ENCODE peak calls at places on chromosomes 5 and 9, in nine cellular contexts. One of them, this sample, is unnamed.

GRCh38 chr5:2699686-2700085 is 51.8 kb downstream of the IRX2 start:
- ATAC-seq in WTC11: no peak
- ATAC-seq in stimulated activated naive B cell treated with anti-CD40 and anti-IgM and Interleukin-4, amounts not matched to agents 10 μg/mL and 1 μg/mL and 100 μg/mL, for 72 hours: no peak
- ATAC-seq in Right ventricle myocardium superior: no peak
- ATAC-seq in stimulated activated naive CD8-positive, alpha-beta T cell treated with anti-CD3 and anti-CD28 coated beads, Interleukin-15, amount 100 ng/mL, for 72 hours: no peak
- ATAC-seq in SK-N-SH treated with all-trans-retinoic acid at 6 μM for 48 hours: no peak
- ATAC-seq in heart right ventricle: no peak
- ATAC-seq in left lobe of liver: no peak
- ATAC-seq in T-helper 17 cell: no peak
- ATAC-seq in this sample: no peak

GRCh38 chr5:119333421-119333851 is 22.4 kb upstream of the TNFAIP8 start:
- ATAC-seq in stimulated activated naive CD8-positive, alpha-beta T cell treated with anti-CD3 and anti-CD28 coated beads, Interleukin-15, amount 100 ng/mL, for 72 hours: peak
- ATAC-seq in left lobe of liver: no peak
- ATAC-seq in WTC11: no peak
- ATAC-seq in stimulated activated naive B cell treated with anti-CD40 and anti-IgM and Interleukin-4, amounts not matched to agents 10 μg/mL and 1 μg/mL and 100 μg/mL, for 72 hours: peak
- ATAC-seq in Right ventricle myocardium superior: no peak
- ATAC-seq in heart right ventricle: no peak
- ATAC-seq in T-helper 17 cell: no peak
- ATAC-seq in SK-N-SH treated with all-trans-retinoic acid at 6 μM for 48 hours: no peak
- ATAC-seq in this sample: peak

GRCh38 chr5:121009058-121009457 is 545.0 kb downstream of the PRR16 start:
- ATAC-seq in stimulated activated naive CD8-positive, alpha-beta T cell treated with anti-CD3 and anti-CD28 coated beads, Interleukin-15, amount 100 ng/mL, for 72 hours: no peak
- ATAC-seq in left lobe of liver: no peak
- ATAC-seq in heart right ventricle: no peak
- ATAC-seq in WTC11: no peak
- ATAC-seq in SK-N-SH treated with all-trans-retinoic acid at 6 μM for 48 hours: no peak
- ATAC-seq in Right ventricle myocardium superior: peak
- ATAC-seq in stimulated activated naive B cell treated with anti-CD40 and anti-IgM and Interleukin-4, amounts not matched to agents 10 μg/mL and 1 μg/mL and 100 μg/mL, for 72 hours: no peak
- ATAC-seq in T-helper 17 cell: no peak
- ATAC-seq in this sample: no peak

GRCh38 chr9:35832814-35833213 is 3.8 kb downstream of the TMEM8B start:
- ATAC-seq in T-helper 17 cell: no peak
- ATAC-seq in heart right ventricle: no peak
- ATAC-seq in WTC11: no peak
- ATAC-seq in left lobe of liver: no peak
- ATAC-seq in Right ventricle myocardium superior: no peak
- ATAC-seq in stimulated activated naive B cell treated with anti-CD40 and anti-IgM and Interleukin-4, amounts not matched to agents 10 μg/mL and 1 μg/mL and 100 μg/mL, for 72 hours: no peak
- ATAC-seq in stimulated activated naive CD8-positive, alpha-beta T cell treated with anti-CD3 and anti-CD28 coated beads, Interleukin-15, amount 100 ng/mL, for 72 hours: no peak
- ATAC-seq in SK-N-SH treated with all-trans-retinoic acid at 6 μM for 48 hours: no peak
- ATAC-seq in this sample: peak

GRCh38 chr5:76153271-76153670 is 70.1 kb downstream of the SV2C start:
- ATAC-seq in T-helper 17 cell: no peak
- ATAC-seq in stimulated activated naive CD8-positive, alpha-beta T cell treated with anti-CD3 and anti-CD28 coated beads, Interleukin-15, amount 100 ng/mL, for 72 hours: no peak
- ATAC-seq in WTC11: no peak
- ATAC-seq in SK-N-SH treated with all-trans-retinoic acid at 6 μM for 48 hours: no peak
- ATAC-seq in heart right ventricle: no peak
- ATAC-seq in stimulated activated naive B cell treated with anti-CD40 and anti-IgM and Interleukin-4, amounts not matched to agents 10 μg/mL and 1 μg/mL and 100 μg/mL, for 72 hours: no peak
- ATAC-seq in left lobe of liver: no peak
- ATAC-seq in Right ventricle myocardium superior: no peak
- ATAC-seq in this sample: no peak

GRCh38 chr9:76595645-76596044 is 136.7 kb downstream of the GCNT1 start:
- ATAC-seq in stimulated activated naive CD8-positive, alpha-beta T cell treated with anti-CD3 and anti-CD28 coated beads, Interleukin-15, amount 100 ng/mL, for 72 hours: no peak
- ATAC-seq in SK-N-SH treated with all-trans-retinoic acid at 6 μM for 48 hours: no peak
- ATAC-seq in T-helper 17 cell: peak
- ATAC-seq in heart right ventricle: peak
- ATAC-seq in left lobe of liver: peak
- ATAC-seq in Right ventricle myocardium superior: peak
- ATAC-seq in WTC11: no peak
- ATAC-seq in stimulated activated naive B cell treated with anti-CD40 and anti-IgM and Interleukin-4, amounts not matched to agents 10 μg/mL and 1 μg/mL and 100 μg/mL, for 72 hours: peak
- ATAC-seq in this sample: peak

GRCh38 chr5:52690236-52690685 is 97.5 kb upstream of the ITGA1 start:
- ATAC-seq in heart right ventricle: peak
- ATAC-seq in stimulated activated naive CD8-positive, alpha-beta T cell treated with anti-CD3 and anti-CD28 coated beads, Interleukin-15, amount 100 ng/mL, for 72 hours: no peak
- ATAC-seq in WTC11: peak
- ATAC-seq in SK-N-SH treated with all-trans-retinoic acid at 6 μM for 48 hours: peak
- ATAC-seq in T-helper 17 cell: no peak
- ATAC-seq in Right ventricle myocardium superior: no peak
- ATAC-seq in stimulated activated naive B cell treated with anti-CD40 and anti-IgM and Interleukin-4, amounts not matched to agents 10 μg/mL and 1 μg/mL and 100 μg/mL, for 72 hours: no peak
- ATAC-seq in left lobe of liver: no peak
- ATAC-seq in this sample: no peak

GRCh38 chr9:9612270-9612669 is 1000.5 kb downstream of the PTPRD start:
- ATAC-seq in left lobe of liver: no peak
- ATAC-seq in heart right ventricle: no peak
- ATAC-seq in stimulated activated naive CD8-positive, alpha-beta T cell treated with anti-CD3 and anti-CD28 coated beads, Interleukin-15, amount 100 ng/mL, for 72 hours: no peak
- ATAC-seq in stimulated activated naive B cell treated with anti-CD40 and anti-IgM and Interleukin-4, amounts not matched to agents 10 μg/mL and 1 μg/mL and 100 μg/mL, for 72 hours: peak
- ATAC-seq in T-helper 17 cell: no peak
- ATAC-seq in SK-N-SH treated with all-trans-retinoic acid at 6 μM for 48 hours: no peak
- ATAC-seq in Right ventricle myocardium superior: no peak
- ATAC-seq in WTC11: no peak
- ATAC-seq in this sample: no peak

GRCh38 chr5:31106259-31106658 is 87.2 kb upstream of the CDH6 start:
- ATAC-seq in T-helper 17 cell: no peak
- ATAC-seq in stimulated activated naive CD8-positive, alpha-beta T cell treated with anti-CD3 and anti-CD28 coated beads, Interleukin-15, amount 100 ng/mL, for 72 hours: no peak
- ATAC-seq in stimulated activated naive B cell treated with anti-CD40 and anti-IgM and Interleukin-4, amounts not matched to agents 10 μg/mL and 1 μg/mL and 100 μg/mL, for 72 hours: no peak
- ATAC-seq in WTC11: no peak
- ATAC-seq in heart right ventricle: no peak
- ATAC-seq in SK-N-SH treated with all-trans-retinoic acid at 6 μM for 48 hours: no peak
- ATAC-seq in left lobe of liver: no peak
- ATAC-seq in Right ventricle myocardium superior: no peak
- ATAC-seq in this sample: no peak

GRCh38 chr5:116645627-116646026 is 71.0 kb upstream of the SEMA6A start:
- ATAC-seq in Right ventricle myocardium superior: no peak
- ATAC-seq in left lobe of liver: no peak
- ATAC-seq in T-helper 17 cell: no peak
- ATAC-seq in heart right ventricle: no peak
- ATAC-seq in stimulated activated naive B cell treated with anti-CD40 and anti-IgM and Interleukin-4, amounts not matched to agents 10 μg/mL and 1 μg/mL and 100 μg/mL, for 72 hours: peak
- ATAC-seq in stimulated activated naive CD8-positive, alpha-beta T cell treated with anti-CD3 and anti-CD28 coated beads, Interleukin-15, amount 100 ng/mL, for 72 hours: no peak
- ATAC-seq in WTC11: no peak
- ATAC-seq in SK-N-SH treated with all-trans-retinoic acid at 6 μM for 48 hours: no peak
- ATAC-seq in this sample: peak

GRCh38 chr9:504921-505821 is 290.5 kb downstream of the DOCK8 start:
- ATAC-seq in left lobe of liver: peak
- ATAC-seq in T-helper 17 cell: no peak
- ATAC-seq in SK-N-SH treated with all-trans-retinoic acid at 6 μM for 48 hours: no peak
- ATAC-seq in heart right ventricle: peak
- ATAC-seq in Right ventricle myocardium superior: peak
- ATAC-seq in stimulated activated naive CD8-positive, alpha-beta T cell treated with anti-CD3 and anti-CD28 coated beads, Interleukin-15, amount 100 ng/mL, for 72 hours: peak
- ATAC-seq in stimulated activated naive B cell treated with anti-CD40 and anti-IgM and Interleukin-4, amounts not matched to agents 10 μg/mL and 1 μg/mL and 100 μg/mL, for 72 hours: peak
- ATAC-seq in WTC11: peak
- ATAC-seq in this sample: peak

GRCh38 chr9:98958271-98958989 is 14.7 kb downstream of the COL15A1 start:
- ATAC-seq in left lobe of liver: no peak
- ATAC-seq in SK-N-SH treated with all-trans-retinoic acid at 6 μM for 48 hours: peak
- ATAC-seq in Right ventricle myocardium superior: peak
- ATAC-seq in stimulated activated naive CD8-positive, alpha-beta T cell treated with anti-CD3 and anti-CD28 coated beads, Interleukin-15, amount 100 ng/mL, for 72 hours: no peak
- ATAC-seq in T-helper 17 cell: no peak
- ATAC-seq in WTC11: no peak
- ATAC-seq in stimulated activated naive B cell treated with anti-CD40 and anti-IgM and Interleukin-4, amounts not matched to agents 10 μg/mL and 1 μg/mL and 100 μg/mL, for 72 hours: no peak
- ATAC-seq in heart right ventricle: peak
- ATAC-seq in this sample: no peak

GRCh38 chr5:142482207-142482606 is 157.4 kb upstream of the SPRY4 start:
- ATAC-seq in WTC11: no peak
- ATAC-seq in stimulated activated naive CD8-positive, alpha-beta T cell treated with anti-CD3 and anti-CD28 coated beads, Interleukin-15, amount 100 ng/mL, for 72 hours: no peak
- ATAC-seq in left lobe of liver: peak
- ATAC-seq in heart right ventricle: no peak
- ATAC-seq in Right ventricle myocardium superior: no peak
- ATAC-seq in stimulated activated naive B cell treated with anti-CD40 and anti-IgM and Interleukin-4, amounts not matched to agents 10 μg/mL and 1 μg/mL and 100 μg/mL, for 72 hours: no peak
- ATAC-seq in SK-N-SH treated with all-trans-retinoic acid at 6 μM for 48 hours: no peak
- ATAC-seq in T-helper 17 cell: no peak
- ATAC-seq in this sample: no peak

GRCh38 chr9:125821078-125821477 is 73.9 kb downstream of the PBX3 start:
- ATAC-seq in Right ventricle myocardium superior: peak
- ATAC-seq in heart right ventricle: peak
- ATAC-seq in stimulated activated naive CD8-positive, alpha-beta T cell treated with anti-CD3 and anti-CD28 coated beads, Interleukin-15, amount 100 ng/mL, for 72 hours: no peak
- ATAC-seq in T-helper 17 cell: no peak
- ATAC-seq in WTC11: no peak
- ATAC-seq in stimulated activated naive B cell treated with anti-CD40 and anti-IgM and Interleukin-4, amounts not matched to agents 10 μg/mL and 1 μg/mL and 100 μg/mL, for 72 hours: peak
- ATAC-seq in SK-N-SH treated with all-trans-retinoic acid at 6 μM for 48 hours: no peak
- ATAC-seq in left lobe of liver: no peak
- ATAC-seq in this sample: no peak

GRCh38 chr5:81165493-81166119 is 67.5 kb upstream of the CKMT2 start:
- ATAC-seq in Right ventricle myocardium superior: peak
- ATAC-seq in left lobe of liver: peak
- ATAC-seq in stimulated activated naive B cell treated with anti-CD40 and anti-IgM and Interleukin-4, amounts not matched to agents 10 μg/mL and 1 μg/mL and 100 μg/mL, for 72 hours: peak
- ATAC-seq in SK-N-SH treated with all-trans-retinoic acid at 6 μM for 48 hours: peak
- ATAC-seq in T-helper 17 cell: peak
- ATAC-seq in WTC11: peak
- ATAC-seq in stimulated activated naive CD8-positive, alpha-beta T cell treated with anti-CD3 and anti-CD28 coated beads, Interleukin-15, amount 100 ng/mL, for 72 hours: peak
- ATAC-seq in heart right ventricle: peak
- ATAC-seq in this sample: peak

GRCh38 chr5:16713386-16713928 is 96.7 kb upstream of the RETREG1 start:
- ATAC-seq in WTC11: peak
- ATAC-seq in SK-N-SH treated with all-trans-retinoic acid at 6 μM for 48 hours: peak
- ATAC-seq in stimulated activated naive CD8-positive, alpha-beta T cell treated with anti-CD3 and anti-CD28 coated beads, Interleukin-15, amount 100 ng/mL, for 72 hours: no peak
- ATAC-seq in T-helper 17 cell: no peak
- ATAC-seq in heart right ventricle: no peak
- ATAC-seq in Right ventricle myocardium superior: peak
- ATAC-seq in stimulated activated naive B cell treated with anti-CD40 and anti-IgM and Interleukin-4, amounts not matched to agents 10 μg/mL and 1 μg/mL and 100 μg/mL, for 72 hours: peak
- ATAC-seq in left lobe of liver: no peak
- ATAC-seq in this sample: no peak

GRCh38 chr9:16179566-16179965 is 626.7 kb downstream of the CCDC171 start:
- ATAC-seq in WTC11: no peak
- ATAC-seq in left lobe of liver: no peak
- ATAC-seq in Right ventricle myocardium superior: no peak
- ATAC-seq in stimulated activated naive B cell treated with anti-CD40 and anti-IgM and Interleukin-4, amounts not matched to agents 10 μg/mL and 1 μg/mL and 100 μg/mL, for 72 hours: no peak
- ATAC-seq in stimulated activated naive CD8-positive, alpha-beta T cell treated with anti-CD3 and anti-CD28 coated beads, Interleukin-15, amount 100 ng/mL, for 72 hours: peak
- ATAC-seq in T-helper 17 cell: peak
- ATAC-seq in SK-N-SH treated with all-trans-retinoic acid at 6 μM for 48 hours: no peak
- ATAC-seq in heart right ventricle: no peak
- ATAC-seq in this sample: no peak

GRCh38 chr5:120779674-120780073 is 315.6 kb downstream of the PRR16 start:
- ATAC-seq in heart right ventricle: no peak
- ATAC-seq in WTC11: no peak
- ATAC-seq in left lobe of liver: no peak
- ATAC-seq in T-helper 17 cell: no peak
- ATAC-seq in SK-N-SH treated with all-trans-retinoic acid at 6 μM for 48 hours: peak
- ATAC-seq in stimulated activated naive B cell treated with anti-CD40 and anti-IgM and Interleukin-4, amounts not matched to agents 10 μg/mL and 1 μg/mL and 100 μg/mL, for 72 hours: no peak
- ATAC-seq in stimulated activated naive CD8-positive, alpha-beta T cell treated with anti-CD3 and anti-CD28 coated beads, Interleukin-15, amount 100 ng/mL, for 72 hours: no peak
- ATAC-seq in Right ventricle myocardium superior: no peak
- ATAC-seq in this sample: no peak

GRCh38 chr9:123128591-123128990 is 95.1 kb downstream of the GPR21 start:
- ATAC-seq in stimulated activated naive B cell treated with anti-CD40 and anti-IgM and Interleukin-4, amounts not matched to agents 10 μg/mL and 1 μg/mL and 100 μg/mL, for 72 hours: no peak
- ATAC-seq in T-helper 17 cell: no peak
- ATAC-seq in WTC11: no peak
- ATAC-seq in Right ventricle myocardium superior: no peak
- ATAC-seq in stimulated activated naive CD8-positive, alpha-beta T cell treated with anti-CD3 and anti-CD28 coated beads, Interleukin-15, amount 100 ng/mL, for 72 hours: no peak
- ATAC-seq in left lobe of liver: no peak
- ATAC-seq in SK-N-SH treated with all-trans-retinoic acid at 6 μM for 48 hours: no peak
- ATAC-seq in heart right ventricle: no peak
- ATAC-seq in this sample: no peak

GRCh38 chr9:9750719-9751118 is 862.1 kb downstream of the PTPRD start:
- ATAC-seq in SK-N-SH treated with all-trans-retinoic acid at 6 μM for 48 hours: no peak
- ATAC-seq in Right ventricle myocardium superior: no peak
- ATAC-seq in WTC11: no peak
- ATAC-seq in heart right ventricle: no peak
- ATAC-seq in stimulated activated naive B cell treated with anti-CD40 and anti-IgM and Interleukin-4, amounts not matched to agents 10 μg/mL and 1 μg/mL and 100 μg/mL, for 72 hours: no peak
- ATAC-seq in T-helper 17 cell: no peak
- ATAC-seq in left lobe of liver: peak
- ATAC-seq in stimulated activated naive CD8-positive, alpha-beta T cell treated with anti-CD3 and anti-CD28 coated beads, Interleukin-15, amount 100 ng/mL, for 72 hours: no peak
- ATAC-seq in this sample: no peak

GRCh38 chr9:13863112-13863511 is 450.8 kb downstream of the NFIB start:
- ATAC-seq in stimulated activated naive CD8-positive, alpha-beta T cell treated with anti-CD3 and anti-CD28 coated beads, Interleukin-15, amount 100 ng/mL, for 72 hours: no peak
- ATAC-seq in heart right ventricle: peak
- ATAC-seq in SK-N-SH treated with all-trans-retinoic acid at 6 μM for 48 hours: no peak
- ATAC-seq in left lobe of liver: no peak
- ATAC-seq in WTC11: no peak
- ATAC-seq in T-helper 17 cell: no peak
- ATAC-seq in Right ventricle myocardium superior: peak
- ATAC-seq in stimulated activated naive B cell treated with anti-CD40 and anti-IgM and Interleukin-4, amounts not matched to agents 10 μg/mL and 1 μg/mL and 100 μg/mL, for 72 hours: no peak
- ATAC-seq in this sample: no peak

GRCh38 chr5:66540078-66540477 is 56.1 kb upstream of the MAST4 start:
- ATAC-seq in stimulated activated naive CD8-positive, alpha-beta T cell treated with anti-CD3 and anti-CD28 coated beads, Interleukin-15, amount 100 ng/mL, for 72 hours: peak
- ATAC-seq in heart right ventricle: no peak
- ATAC-seq in SK-N-SH treated with all-trans-retinoic acid at 6 μM for 48 hours: no peak
- ATAC-seq in T-helper 17 cell: no peak
- ATAC-seq in Right ventricle myocardium superior: no peak
- ATAC-seq in stimulated activated naive B cell treated with anti-CD40 and anti-IgM and Interleukin-4, amounts not matched to agents 10 μg/mL and 1 μg/mL and 100 μg/mL, for 72 hours: peak
- ATAC-seq in WTC11: no peak
- ATAC-seq in left lobe of liver: no peak
- ATAC-seq in this sample: peak

GRCh38 chr9:108803666-108804065 is 52.1 kb downstream of the ACTL7B start:
- ATAC-seq in stimulated activated naive B cell treated with anti-CD40 and anti-IgM and Interleukin-4, amounts not matched to agents 10 μg/mL and 1 μg/mL and 100 μg/mL, for 72 hours: peak
- ATAC-seq in stimulated activated naive CD8-positive, alpha-beta T cell treated with anti-CD3 and anti-CD28 coated beads, Interleukin-15, amount 100 ng/mL, for 72 hours: no peak
- ATAC-seq in T-helper 17 cell: no peak
- ATAC-seq in left lobe of liver: no peak
- ATAC-seq in WTC11: no peak
- ATAC-seq in Right ventricle myocardium superior: no peak
- ATAC-seq in heart right ventricle: no peak
- ATAC-seq in SK-N-SH treated with all-trans-retinoic acid at 6 μM for 48 hours: no peak
- ATAC-seq in this sample: no peak

GRCh38 chr9:92774274-92774673 is 9.6 kb upstream of the BICD2 start:
- ATAC-seq in Right ventricle myocardium superior: no peak
- ATAC-seq in heart right ventricle: no peak
- ATAC-seq in T-helper 17 cell: no peak
- ATAC-seq in stimulated activated naive B cell treated with anti-CD40 and anti-IgM and Interleukin-4, amounts not matched to agents 10 μg/mL and 1 μg/mL and 100 μg/mL, for 72 hours: no peak
- ATAC-seq in left lobe of liver: no peak
- ATAC-seq in stimulated activated naive CD8-positive, alpha-beta T cell treated with anti-CD3 and anti-CD28 coated beads, Interleukin-15, amount 100 ng/mL, for 72 hours: no peak
- ATAC-seq in SK-N-SH treated with all-trans-retinoic acid at 6 μM for 48 hours: peak
- ATAC-seq in WTC11: no peak
- ATAC-seq in this sample: peak

GRCh38 chr9:93819905-93820304 is 135.2 kb downstream of the BARX1 start:
- ATAC-seq in stimulated activated naive CD8-positive, alpha-beta T cell treated with anti-CD3 and anti-CD28 coated beads, Interleukin-15, amount 100 ng/mL, for 72 hours: no peak
- ATAC-seq in SK-N-SH treated with all-trans-retinoic acid at 6 μM for 48 hours: no peak
- ATAC-seq in T-helper 17 cell: no peak
- ATAC-seq in Right ventricle myocardium superior: no peak
- ATAC-seq in heart right ventricle: no peak
- ATAC-seq in left lobe of liver: no peak
- ATAC-seq in WTC11: no peak
- ATAC-seq in stimulated activated naive B cell treated with anti-CD40 and anti-IgM and Interleukin-4, amounts not matched to agents 10 μg/mL and 1 μg/mL and 100 μg/mL, for 72 hours: no peak
- ATAC-seq in this sample: no peak

GRCh38 chr5:148569948-148570347 is 84.4 kb downstream of the HTR4 start:
- ATAC-seq in WTC11: no peak
- ATAC-seq in stimulated activated naive B cell treated with anti-CD40 and anti-IgM and Interleukin-4, amounts not matched to agents 10 μg/mL and 1 μg/mL and 100 μg/mL, for 72 hours: no peak
- ATAC-seq in Right ventricle myocardium superior: peak
- ATAC-seq in T-helper 17 cell: no peak
- ATAC-seq in left lobe of liver: no peak
- ATAC-seq in SK-N-SH treated with all-trans-retinoic acid at 6 μM for 48 hours: no peak
- ATAC-seq in stimulated activated naive CD8-positive, alpha-beta T cell treated with anti-CD3 and anti-CD28 coated beads, Interleukin-15, amount 100 ng/mL, for 72 hours: no peak
- ATAC-seq in heart right ventricle: no peak
- ATAC-seq in this sample: no peak

GRCh38 chr5:60972225-60972624 is 27.2 kb downstream of the NDUFAF2 start:
- ATAC-seq in T-helper 17 cell: peak
- ATAC-seq in stimulated activated naive CD8-positive, alpha-beta T cell treated with anti-CD3 and anti-CD28 coated beads, Interleukin-15, amount 100 ng/mL, for 72 hours: peak
- ATAC-seq in SK-N-SH treated with all-trans-retinoic acid at 6 μM for 48 hours: no peak
- ATAC-seq in Right ventricle myocardium superior: no peak
- ATAC-seq in WTC11: no peak
- ATAC-seq in heart right ventricle: no peak
- ATAC-seq in stimulated activated naive B cell treated with anti-CD40 and anti-IgM and Interleukin-4, amounts not matched to agents 10 μg/mL and 1 μg/mL and 100 μg/mL, for 72 hours: peak
- ATAC-seq in left lobe of liver: no peak
- ATAC-seq in this sample: no peak

GRCh38 chr5:76402880-76403712 is at the start of gene IQGAP2:
- ATAC-seq in stimulated activated naive CD8-positive, alpha-beta T cell treated with anti-CD3 and anti-CD28 coated beads, Interleukin-15, amount 100 ng/mL, for 72 hours: peak
- ATAC-seq in T-helper 17 cell: peak
- ATAC-seq in Right ventricle myocardium superior: peak
- ATAC-seq in WTC11: peak
- ATAC-seq in SK-N-SH treated with all-trans-retinoic acid at 6 μM for 48 hours: peak
- ATAC-seq in stimulated activated naive B cell treated with anti-CD40 and anti-IgM and Interleukin-4, amounts not matched to agents 10 μg/mL and 1 μg/mL and 100 μg/mL, for 72 hours: peak
- ATAC-seq in left lobe of liver: peak
- ATAC-seq in heart right ventricle: peak
- ATAC-seq in this sample: peak

GRCh38 chr5:98504488-98504887 is 269.0 kb upstream of the RGMB start:
- ATAC-seq in stimulated activated naive B cell treated with anti-CD40 and anti-IgM and Interleukin-4, amounts not matched to agents 10 μg/mL and 1 μg/mL and 100 μg/mL, for 72 hours: no peak
- ATAC-seq in stimulated activated naive CD8-positive, alpha-beta T cell treated with anti-CD3 and anti-CD28 coated beads, Interleukin-15, amount 100 ng/mL, for 72 hours: no peak
- ATAC-seq in T-helper 17 cell: no peak
- ATAC-seq in WTC11: no peak
- ATAC-seq in SK-N-SH treated with all-trans-retinoic acid at 6 μM for 48 hours: no peak
- ATAC-seq in Right ventricle myocardium superior: no peak
- ATAC-seq in heart right ventricle: no peak
- ATAC-seq in left lobe of liver: no peak
- ATAC-seq in this sample: no peak

GRCh38 chr5:57193757-57194413 is 20.0 kb downstream of the GPBP1 start:
- ATAC-seq in stimulated activated naive CD8-positive, alpha-beta T cell treated with anti-CD3 and anti-CD28 coated beads, Interleukin-15, amount 100 ng/mL, for 72 hours: peak
- ATAC-seq in left lobe of liver: no peak
- ATAC-seq in WTC11: no peak
- ATAC-seq in T-helper 17 cell: peak
- ATAC-seq in SK-N-SH treated with all-trans-retinoic acid at 6 μM for 48 hours: no peak
- ATAC-seq in stimulated activated naive B cell treated with anti-CD40 and anti-IgM and Interleukin-4, amounts not matched to agents 10 μg/mL and 1 μg/mL and 100 μg/mL, for 72 hours: no peak
- ATAC-seq in Right ventricle myocardium superior: no peak
- ATAC-seq in heart right ventricle: no peak
- ATAC-seq in this sample: no peak

GRCh38 chr5:141779642-141780041 is 97.6 kb upstream of the ARAP3 start:
- ATAC-seq in WTC11: no peak
- ATAC-seq in T-helper 17 cell: no peak
- ATAC-seq in heart right ventricle: peak
- ATAC-seq in Right ventricle myocardium superior: peak
- ATAC-seq in left lobe of liver: no peak
- ATAC-seq in stimulated activated naive B cell treated with anti-CD40 and anti-IgM and Interleukin-4, amounts not matched to agents 10 μg/mL and 1 μg/mL and 100 μg/mL, for 72 hours: peak
- ATAC-seq in SK-N-SH treated with all-trans-retinoic acid at 6 μM for 48 hours: no peak
- ATAC-seq in stimulated activated naive CD8-positive, alpha-beta T cell treated with anti-CD3 and anti-CD28 coated beads, Interleukin-15, amount 100 ng/mL, for 72 hours: peak
- ATAC-seq in this sample: no peak

This sample was measured in esophagus mucosa.